ENCODE peak calls at places on chromosomes 12 and 14, in ten cellular contexts. One of them, this sample, is unnamed. For H3K4me1 and H3K9me3, the result is how much of the 10 kb centered on the place peaks cover.

GRCh38 chr14:30272848-30273563 is 286.0 kb upstream of the G2E3 start:
- DNase-seq in left ventricle myocardium inferior: no peak
- DNase-seq in lung: no peak
- DNase-seq in fibroblast of lung: no peak
- DNase-seq in A549: no peak
- DNase-seq in stomach: no peak
- DNase-seq in H9: no peak
- DNase-seq in CD8-positive, alpha-beta memory T cell: no peak
- DNase-seq in RWPE2: no peak
- DNase-seq in effector memory CD4-positive, alpha-beta T cell: no peak
- DNase-seq in this sample: no peak

GRCh38 chr14:106790189-106791036 is 1264.0 kb downstream of the TMEM121 start:
- DNase-seq in left ventricle myocardium inferior: peak
- DNase-seq in lung: peak
- DNase-seq in fibroblast of lung: no peak
- DNase-seq in A549: peak
- DNase-seq in stomach: peak
- DNase-seq in H9: no peak
- DNase-seq in CD8-positive, alpha-beta memory T cell: peak
- DNase-seq in RWPE2: no peak
- DNase-seq in effector memory CD4-positive, alpha-beta T cell: peak
- DNase-seq in this sample: peak

GRCh38 chr14:53954551-53955233 is 1.9 kb downstream of the BMP4 start:
- DNase-seq in left ventricle myocardium inferior: peak
- DNase-seq in lung: no peak
- DNase-seq in fibroblast of lung: peak
- DNase-seq in A549: no peak
- DNase-seq in stomach: no peak
- DNase-seq in H9: no peak
- DNase-seq in CD8-positive, alpha-beta memory T cell: no peak
- DNase-seq in RWPE2: no peak
- DNase-seq in effector memory CD4-positive, alpha-beta T cell: no peak
- DNase-seq in this sample: peak

GRCh38 chr12:46553266-46553665 is 180.7 kb upstream of the SLC38A2 start:
- DNase-seq in left ventricle myocardium inferior: no peak
- DNase-seq in lung: no peak
- DNase-seq in fibroblast of lung: peak
- DNase-seq in A549: peak
- DNase-seq in stomach: no peak
- DNase-seq in H9: no peak
- DNase-seq in CD8-positive, alpha-beta memory T cell: no peak
- DNase-seq in RWPE2: no peak
- DNase-seq in effector memory CD4-positive, alpha-beta T cell: no peak
- DNase-seq in this sample: no peak

GRCh38 chr12:34376133-34376799 is 354.0 kb downstream of the ALG10 start:
- DNase-seq in left ventricle myocardium inferior: no peak
- DNase-seq in lung: no peak
- DNase-seq in fibroblast of lung: no peak
- DNase-seq in A549: no peak
- DNase-seq in stomach: no peak
- DNase-seq in H9: no peak
- DNase-seq in CD8-positive, alpha-beta memory T cell: no peak
- DNase-seq in RWPE2: no peak
- DNase-seq in effector memory CD4-positive, alpha-beta T cell: no peak
- DNase-seq in this sample: no peak

GRCh38 chr12:79678306-79678705 is 12.5 kb downstream of the PAWR start:
- DNase-seq in left ventricle myocardium inferior: no peak
- DNase-seq in lung: no peak
- DNase-seq in fibroblast of lung: no peak
- DNase-seq in A549: no peak
- DNase-seq in stomach: no peak
- DNase-seq in H9: no peak
- DNase-seq in CD8-positive, alpha-beta memory T cell: no peak
- DNase-seq in RWPE2: no peak
- DNase-seq in effector memory CD4-positive, alpha-beta T cell: no peak
- DNase-seq in this sample: no peak

GRCh38 chr14:30227871-30228270 is 300.2 kb upstream of the PRKD1 start:
- DNase-seq in left ventricle myocardium inferior: peak
- DNase-seq in lung: no peak
- DNase-seq in fibroblast of lung: peak
- DNase-seq in A549: no peak
- DNase-seq in stomach: no peak
- DNase-seq in H9: no peak
- DNase-seq in CD8-positive, alpha-beta memory T cell: no peak
- DNase-seq in RWPE2: peak
- DNase-seq in effector memory CD4-positive, alpha-beta T cell: no peak
- DNase-seq in this sample: peak

GRCh38 chr14:51498411-51499227 is 153.1 kb upstream of the FRMD6 start:
- DNase-seq in left ventricle myocardium inferior: no peak
- DNase-seq in lung: no peak
- DNase-seq in fibroblast of lung: no peak
- DNase-seq in A549: no peak
- DNase-seq in stomach: no peak
- DNase-seq in H9: no peak
- DNase-seq in CD8-positive, alpha-beta memory T cell: no peak
- DNase-seq in RWPE2: no peak
- DNase-seq in effector memory CD4-positive, alpha-beta T cell: no peak
- DNase-seq in this sample: no peak

GRCh38 chr12:131672941-131673330 is 38.0 kb upstream of the SFSWAP start:
- DNase-seq in left ventricle myocardium inferior: no peak
- DNase-seq in lung: no peak
- DNase-seq in fibroblast of lung: no peak
- DNase-seq in A549: no peak
- DNase-seq in stomach: no peak
- DNase-seq in H9: no peak
- DNase-seq in CD8-positive, alpha-beta memory T cell: no peak
- DNase-seq in RWPE2: no peak
- DNase-seq in effector memory CD4-positive, alpha-beta T cell: no peak
- DNase-seq in this sample: no peak

GRCh38 chr14:65012353-65012752 is 25.7 kb downstream of the FNTB start:
- DNase-seq in left ventricle myocardium inferior: no peak
- DNase-seq in lung: no peak
- DNase-seq in fibroblast of lung: no peak
- DNase-seq in A549: no peak
- DNase-seq in stomach: no peak
- DNase-seq in H9: no peak
- DNase-seq in CD8-positive, alpha-beta memory T cell: no peak
- DNase-seq in RWPE2: no peak
- DNase-seq in effector memory CD4-positive, alpha-beta T cell: no peak
- DNase-seq in this sample: no peak

GRCh38 chr14:72553656-72554055 is 340.2 kb downstream of the DPF3 start:
- DNase-seq in left ventricle myocardium inferior: no peak
- DNase-seq in lung: no peak
- DNase-seq in fibroblast of lung: no peak
- DNase-seq in A549: no peak
- DNase-seq in stomach: no peak
- DNase-seq in H9: no peak
- DNase-seq in CD8-positive, alpha-beta memory T cell: no peak
- DNase-seq in RWPE2: no peak
- DNase-seq in effector memory CD4-positive, alpha-beta T cell: no peak
- DNase-seq in this sample: no peak

GRCh38 chr12:120835304-120835612 is 68.9 kb downstream of the SPPL3 start:
- DNase-seq in left ventricle myocardium inferior: no peak
- DNase-seq in lung: no peak
- DNase-seq in fibroblast of lung: peak
- DNase-seq in A549: no peak
- DNase-seq in stomach: no peak
- DNase-seq in H9: no peak
- DNase-seq in CD8-positive, alpha-beta memory T cell: no peak
- DNase-seq in RWPE2: no peak
- DNase-seq in effector memory CD4-positive, alpha-beta T cell: no peak
- DNase-seq in this sample: no peak
- H3K4me1 ChIP-seq in left ventricle myocardium inferior: half or more
- H3K4me1 ChIP-seq in lung: under half
- H3K4me1 ChIP-seq in fibroblast of lung: under half
- H3K4me1 ChIP-seq in A549: under half
- H3K4me1 ChIP-seq in stomach: under half
- H3K4me1 ChIP-seq in H9: under half
- H3K4me1 ChIP-seq in CD8-positive, alpha-beta memory T cell: half or more
- H3K4me1 ChIP-seq in RWPE2: under half
- H3K4me1 ChIP-seq in effector memory CD4-positive, alpha-beta T cell: under half
- H3K4me1 ChIP-seq in this sample: half or more

GRCh38 chr14:40476005-40476404 is 1043.8 kb upstream of the FBXO33 start:
- DNase-seq in left ventricle myocardium inferior: no peak
- DNase-seq in lung: no peak
- DNase-seq in fibroblast of lung: no peak
- DNase-seq in A549: no peak
- DNase-seq in stomach: no peak
- DNase-seq in H9: no peak
- DNase-seq in CD8-positive, alpha-beta memory T cell: no peak
- DNase-seq in RWPE2: no peak
- DNase-seq in effector memory CD4-positive, alpha-beta T cell: no peak
- DNase-seq in this sample: no peak
- H3K9me3 ChIP-seq in left ventricle myocardium inferior: under half
- H3K9me3 ChIP-seq in lung: under half
- H3K9me3 ChIP-seq in fibroblast of lung: under half
- H3K9me3 ChIP-seq in A549: under half
- H3K9me3 ChIP-seq in stomach: under half
- H3K9me3 ChIP-seq in H9: under half
- H3K9me3 ChIP-seq in CD8-positive, alpha-beta memory T cell: under half
- H3K9me3 ChIP-seq in RWPE2: under half
- H3K9me3 ChIP-seq in effector memory CD4-positive, alpha-beta T cell: under half
- H3K9me3 ChIP-seq in this sample: under half

DNA sequence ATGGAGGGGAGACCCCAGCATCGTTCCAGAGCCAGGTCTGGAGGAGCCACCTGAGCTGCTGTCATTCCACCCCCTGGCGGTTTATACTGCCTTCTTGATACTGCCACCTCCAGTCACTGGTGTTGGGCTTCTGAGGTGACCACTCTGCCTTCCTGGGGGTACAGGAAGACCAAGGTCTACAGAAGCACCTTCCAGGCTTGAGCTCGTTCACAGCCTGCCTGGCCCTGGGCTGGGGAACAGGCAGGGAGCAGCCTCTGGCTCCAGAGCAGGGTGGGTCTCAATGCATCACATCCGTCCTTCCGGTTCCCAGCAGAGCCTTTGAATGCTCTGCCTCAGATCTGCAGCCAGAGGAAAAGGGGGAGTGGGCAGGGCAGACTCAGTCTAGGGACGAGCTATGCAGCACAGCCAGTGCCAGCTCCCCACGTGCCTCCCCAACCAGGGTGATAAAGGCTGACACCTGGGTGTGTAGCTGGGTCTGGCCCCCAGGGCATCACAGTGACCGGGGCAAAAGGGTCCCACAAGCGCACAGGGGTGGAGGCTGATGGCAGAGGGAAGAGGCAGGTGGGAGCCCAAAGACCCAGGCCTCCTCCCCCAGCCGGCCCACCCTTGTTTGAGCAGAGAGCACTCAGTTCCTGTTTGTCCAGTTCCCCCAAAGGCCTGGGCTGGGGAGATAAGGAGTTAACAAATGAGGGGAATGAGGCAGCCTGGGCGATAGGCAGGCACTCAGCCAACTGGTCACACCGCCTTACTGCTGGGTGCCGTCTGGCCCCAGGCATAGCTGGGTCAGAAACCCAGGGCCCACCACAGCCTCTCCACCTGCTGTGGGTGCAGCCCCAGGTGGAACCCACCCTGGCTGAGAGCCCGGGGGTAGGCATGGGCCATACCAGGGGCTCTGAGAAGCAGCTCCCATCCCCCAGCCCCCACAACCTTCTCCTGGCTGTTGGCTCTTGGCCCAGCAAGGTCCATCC is 17.1 kb downstream of the DEGS2 start:
- DNase-seq in left ventricle myocardium inferior: peak
- DNase-seq in lung: peak
- DNase-seq in fibroblast of lung: no peak
- DNase-seq in A549: no peak
- DNase-seq in stomach: peak
- DNase-seq in H9: no peak
- DNase-seq in CD8-positive, alpha-beta memory T cell: no peak
- DNase-seq in RWPE2: no peak
- DNase-seq in effector memory CD4-positive, alpha-beta T cell: no peak
- DNase-seq in this sample: no peak
- H3K4me1 ChIP-seq in left ventricle myocardium inferior: under half
- H3K4me1 ChIP-seq in lung: under half
- H3K4me1 ChIP-seq in fibroblast of lung: under half
- H3K4me1 ChIP-seq in A549: under half
- H3K4me1 ChIP-seq in stomach: half or more
- H3K4me1 ChIP-seq in H9: under half
- H3K4me1 ChIP-seq in CD8-positive, alpha-beta memory T cell: under half
- H3K4me1 ChIP-seq in RWPE2: under half
- H3K4me1 ChIP-seq in effector memory CD4-positive, alpha-beta T cell: under half
- H3K4me1 ChIP-seq in this sample: under half

GRCh38 chr14:68616255-68616902 is 176.5 kb downstream of the ZFP36L1 start:
- DNase-seq in left ventricle myocardium inferior: no peak
- DNase-seq in lung: no peak
- DNase-seq in fibroblast of lung: peak
- DNase-seq in A549: no peak
- DNase-seq in stomach: no peak
- DNase-seq in H9: no peak
- DNase-seq in CD8-positive, alpha-beta memory T cell: no peak
- DNase-seq in RWPE2: no peak
- DNase-seq in effector memory CD4-positive, alpha-beta T cell: no peak
- DNase-seq in this sample: no peak
- H3K9me3 ChIP-seq in left ventricle myocardium inferior: half or more
- H3K9me3 ChIP-seq in lung: under half
- H3K9me3 ChIP-seq in fibroblast of lung: under half
- H3K9me3 ChIP-seq in A549: half or more
- H3K9me3 ChIP-seq in stomach: under half
- H3K9me3 ChIP-seq in H9: under half
- H3K9me3 ChIP-seq in CD8-positive, alpha-beta memory T cell: under half
- H3K9me3 ChIP-seq in RWPE2: under half
- H3K9me3 ChIP-seq in effector memory CD4-positive, alpha-beta T cell: under half
- H3K9me3 ChIP-seq in this sample: under half